ENCODE peak calls at places on chromosome 3, in six cellular contexts. One of them, this sample, is unnamed.

GRCh38 chr3:14369675-14370669 is 32.4 kb upstream of the SLC6A6 start:
- DNase-seq in GM12878: no peak
- DNase-seq in K562: no peak
- DNase-seq in HepG2: peak
- DNase-seq in GM12891: no peak
- DNase-seq in H1: peak
- DNase-seq in this sample: no peak

GRCh38 chr3:158465074-158465473 is 105.9 kb upstream of the MLF1 start:
- DNase-seq in GM12878: peak
- DNase-seq in K562: no peak
- DNase-seq in HepG2: no peak
- DNase-seq in GM12891: no peak
- DNase-seq in H1: no peak
- DNase-seq in this sample: no peak

GRCh38 chr3:169966951-169967915 is 626 bp downstream of the SEC62 start:
- DNase-seq in GM12878: no peak
- DNase-seq in K562: peak
- DNase-seq in HepG2: peak
- DNase-seq in GM12891: no peak
- DNase-seq in H1: no peak
- DNase-seq in this sample: peak

GRCh38 chr3:15616053-15616452 is 14.5 kb downstream of the BTD start:
- DNase-seq in GM12878: no peak
- DNase-seq in K562: no peak
- DNase-seq in HepG2: no peak
- DNase-seq in GM12891: no peak
- DNase-seq in H1: no peak
- DNase-seq in this sample: no peak

GRCh38 chr3:30286007-30286669 is 320.3 kb upstream of the TGFBR2 start:
- DNase-seq in GM12878: no peak
- DNase-seq in K562: no peak
- DNase-seq in HepG2: no peak
- DNase-seq in GM12891: no peak
- DNase-seq in H1: no peak
- DNase-seq in this sample: no peak

GRCh38 chr3:13370609-13371008 is 49.5 kb downstream of the NUP210 start:
- DNase-seq in GM12878: no peak
- DNase-seq in K562: no peak
- DNase-seq in HepG2: no peak
- DNase-seq in GM12891: no peak
- DNase-seq in H1: no peak
- DNase-seq in this sample: no peak

GRCh38 chr3:5013021-5013906 is 34.0 kb downstream of the BHLHE40 start:
- DNase-seq in GM12878: no peak
- DNase-seq in K562: peak
- DNase-seq in HepG2: peak
- DNase-seq in GM12891: no peak
- DNase-seq in H1: no peak
- DNase-seq in this sample: no peak

GRCh38 chr3:113276581-113277080 is 65.3 kb downstream of the BOC start:
- DNase-seq in GM12878: no peak
- DNase-seq in K562: no peak
- DNase-seq in HepG2: no peak
- DNase-seq in GM12891: no peak
- DNase-seq in H1: no peak
- DNase-seq in this sample: no peak

GRCh38 chr3:26768068-26768651 is 145.6 kb downstream of the LRRC3B start:
- DNase-seq in GM12878: no peak
- DNase-seq in K562: no peak
- DNase-seq in HepG2: no peak
- DNase-seq in GM12891: no peak
- DNase-seq in H1: no peak
- DNase-seq in this sample: no peak

GRCh38 chr3:161343986-161344385 is 27.3 kb downstream of the SPTSSB start:
- DNase-seq in GM12878: no peak
- DNase-seq in K562: no peak
- DNase-seq in HepG2: no peak
- DNase-seq in GM12891: no peak
- DNase-seq in H1: no peak
- DNase-seq in this sample: no peak

GRCh38 chr3:18061737-18062136 is 319.3 kb upstream of the TBC1D5 start:
- DNase-seq in GM12878: no peak
- DNase-seq in K562: no peak
- DNase-seq in HepG2: no peak
- DNase-seq in GM12891: no peak
- DNase-seq in H1: no peak
- DNase-seq in this sample: no peak

GRCh38 chr3:46325645-46326300 is 28.1 kb upstream of the CCR2 start:
- DNase-seq in GM12878: no peak
- DNase-seq in K562: no peak
- DNase-seq in HepG2: no peak
- DNase-seq in GM12891: no peak
- DNase-seq in H1: no peak
- DNase-seq in this sample: no peak

GRCh38 chr3:190044142-190044541 is 76.6 kb downstream of the P3H2 start:
- DNase-seq in GM12878: no peak
- DNase-seq in K562: no peak
- DNase-seq in HepG2: no peak
- DNase-seq in GM12891: no peak
- DNase-seq in H1: no peak
- DNase-seq in this sample: no peak

GRCh38 chr3:129182390-129183180 is 1.1 kb downstream of the CNBP start:
- DNase-seq in GM12878: no peak
- DNase-seq in K562: peak
- DNase-seq in HepG2: no peak
- DNase-seq in GM12891: no peak
- DNase-seq in H1: no peak
- DNase-seq in this sample: no peak

GRCh38 chr3:105388199-105388598 is 21.5 kb downstream of the ALCAM start:
- DNase-seq in GM12878: no peak
- DNase-seq in K562: no peak
- DNase-seq in HepG2: no peak
- DNase-seq in GM12891: no peak
- DNase-seq in H1: no peak
- DNase-seq in this sample: no peak

GRCh38 chr3:128307029-128307633 is 153.8 kb downstream of the EEFSEC start:
- DNase-seq in GM12878: no peak
- DNase-seq in K562: peak
- DNase-seq in HepG2: peak
- DNase-seq in GM12891: no peak
- DNase-seq in H1: peak
- DNase-seq in this sample: no peak

GRCh38 chr3:129003578-129004112 is 2.5 kb downstream of the EFCC1 start:
- DNase-seq in GM12878: no peak
- DNase-seq in K562: no peak
- DNase-seq in HepG2: peak
- DNase-seq in GM12891: no peak
- DNase-seq in H1: no peak
- DNase-seq in this sample: no peak

GRCh38 chr3:100777271-100777670 is 68.0 kb downstream of the TFG start:
- DNase-seq in GM12878: no peak
- DNase-seq in K562: no peak
- DNase-seq in HepG2: no peak
- DNase-seq in GM12891: no peak
- DNase-seq in H1: no peak
- DNase-seq in this sample: no peak

DNA sequence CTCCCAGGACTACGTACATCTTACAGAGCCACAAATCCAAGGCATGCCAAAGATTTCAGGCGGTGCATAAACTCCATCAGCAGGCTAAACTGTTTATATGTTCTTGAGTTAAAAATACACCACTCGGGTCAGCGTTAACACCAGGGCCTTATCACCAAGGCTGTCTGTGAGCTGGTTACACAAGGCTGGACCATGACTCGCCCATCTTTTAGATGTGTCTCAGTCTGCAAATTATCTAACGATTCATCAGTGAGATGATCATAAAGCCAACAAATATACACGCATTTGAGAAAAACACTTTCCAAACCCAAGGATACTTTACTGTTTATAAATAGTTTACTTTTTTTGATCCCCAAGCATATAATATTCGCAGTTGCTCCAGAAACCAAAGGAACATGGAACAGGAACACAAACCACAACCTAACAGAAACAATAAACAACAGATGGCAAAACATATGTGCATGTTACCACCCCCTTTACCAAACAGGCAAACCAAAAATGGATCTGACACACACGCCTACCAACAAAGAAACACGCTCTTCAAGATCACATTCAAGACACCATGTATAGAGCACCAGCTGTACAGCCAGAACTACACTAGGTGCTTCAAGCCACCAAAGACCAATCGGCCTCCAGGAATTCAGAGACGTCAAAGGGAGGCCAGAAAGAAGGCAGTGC is 15.4 kb downstream of the LRIG1 start:
- DNase-seq in GM12878: no peak
- DNase-seq in K562: no peak
- DNase-seq in HepG2: no peak
- DNase-seq in GM12891: no peak
- DNase-seq in H1: no peak
- DNase-seq in this sample: no peak
- TF ChIP-seq POLR2AphosphoS5 in GM12878: no peak
- TF ChIP-seq POLR2AphosphoS5 in K562: no peak
- TF ChIP-seq POLR2AphosphoS5 in HepG2: no peak
- TF ChIP-seq POLR2AphosphoS5 in GM12891: no peak
- TF ChIP-seq POLR2AphosphoS5 in H1: no peak
- TF ChIP-seq POLR2AphosphoS5 in this sample: no peak

DNA sequence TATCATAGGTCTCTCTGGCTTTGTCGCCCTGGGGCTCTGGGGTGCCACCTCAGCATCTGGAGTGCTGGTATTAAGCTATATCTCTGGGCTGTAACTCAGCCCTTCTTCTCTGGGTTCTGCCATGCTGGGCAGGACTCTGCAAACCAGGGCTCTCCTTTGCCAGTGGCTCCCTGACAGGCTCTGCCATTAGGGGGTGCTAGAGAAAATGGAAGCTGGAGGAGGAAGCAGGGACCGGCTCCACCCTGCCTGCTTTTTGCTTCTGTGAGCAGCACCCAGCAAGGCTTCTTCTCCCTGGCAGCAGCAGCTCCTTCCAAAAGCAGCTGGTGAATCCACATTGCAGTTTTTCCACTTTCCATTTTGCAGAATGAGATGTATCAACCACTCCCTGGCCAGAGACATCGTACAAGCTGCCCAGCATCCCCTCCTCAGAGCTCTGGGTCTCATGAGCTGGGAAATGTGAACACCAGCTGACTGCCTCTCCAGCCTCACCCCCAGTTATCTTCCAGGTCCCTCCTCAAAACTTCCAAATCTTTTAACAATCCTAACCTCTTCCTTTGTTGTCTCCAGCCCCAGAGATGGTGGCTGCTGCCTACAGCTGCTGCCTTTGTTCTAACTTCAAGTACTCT is 165.0 kb downstream of the ABHD5 start:
- DNase-seq in GM12878: peak
- DNase-seq in K562: peak
- DNase-seq in HepG2: peak
- DNase-seq in GM12891: no peak
- DNase-seq in H1: peak
- DNase-seq in this sample: no peak
- TF ChIP-seq TAF1 in GM12878: no peak
- TF ChIP-seq TAF1 in K562: no peak
- TF ChIP-seq TAF1 in HepG2: no peak
- TF ChIP-seq TAF1 in GM12891: no peak
- TF ChIP-seq TAF1 in H1: no peak
- TF ChIP-seq TAF1 in this sample: no peak

GRCh38 chr3:53255775-53256703 is at the start of gene TKT:
- DNase-seq in GM12878: peak
- DNase-seq in K562: peak
- DNase-seq in HepG2: peak
- DNase-seq in GM12891: peak
- DNase-seq in H1: peak
- DNase-seq in this sample: peak
- TF ChIP-seq POLR2A in GM12878: peak
- TF ChIP-seq POLR2A in K562: peak
- TF ChIP-seq POLR2A in HepG2: peak
- TF ChIP-seq POLR2A in GM12891: peak
- TF ChIP-seq POLR2A in H1: no peak
- TF ChIP-seq POLR2A in this sample: peak

GRCh38 chr3:106825962-106826605 is 551.2 kb upstream of the CCDC54 start:
- DNase-seq in GM12878: no peak
- DNase-seq in K562: no peak
- DNase-seq in HepG2: no peak
- DNase-seq in GM12891: no peak
- DNase-seq in H1: no peak
- DNase-seq in this sample: no peak
- TF ChIP-seq POLR2AphosphoS5 in GM12878: no peak
- TF ChIP-seq POLR2AphosphoS5 in K562: no peak
- TF ChIP-seq POLR2AphosphoS5 in HepG2: no peak
- TF ChIP-seq POLR2AphosphoS5 in GM12891: no peak
- TF ChIP-seq POLR2AphosphoS5 in H1: no peak
- TF ChIP-seq POLR2AphosphoS5 in this sample: no peak

DNA sequence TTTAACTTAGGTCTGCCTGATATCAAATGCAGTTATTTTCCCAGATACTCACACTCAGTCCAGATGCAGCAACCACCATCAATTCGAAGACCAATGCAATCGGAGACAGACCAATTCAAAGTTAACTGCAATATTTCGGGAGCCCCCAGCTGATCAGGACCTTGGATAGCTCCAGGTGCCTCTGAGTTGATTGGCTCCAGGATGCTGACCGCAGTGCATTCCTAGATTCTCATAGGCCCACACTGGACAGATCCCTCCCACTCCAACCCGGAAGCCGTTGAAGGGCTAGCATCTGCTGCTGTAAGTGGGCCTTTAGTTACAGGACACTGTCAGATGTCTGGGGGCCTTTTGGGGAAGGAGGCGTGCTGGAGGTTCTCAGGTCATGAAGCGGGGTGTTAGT is 89.5 kb upstream of the ATP2B2 start:
- DNase-seq in GM12878: peak
- DNase-seq in K562: peak
- DNase-seq in HepG2: peak
- DNase-seq in GM12891: no peak
- DNase-seq in H1: peak
- DNase-seq in this sample: peak
- TF ChIP-seq TAF1 in GM12878: no peak
- TF ChIP-seq TAF1 in K562: no peak
- TF ChIP-seq TAF1 in HepG2: no peak
- TF ChIP-seq TAF1 in GM12891: no peak
- TF ChIP-seq TAF1 in H1: no peak
- TF ChIP-seq TAF1 in this sample: no peak